ENCODE peak calls at places on chromosomes 5 and 9, in five cellular contexts. P is heart left ventricle, M is erythroblast, N is A549, Q is breast epithelium. E is an unnamed sample.
A peak's percentile ranks its signal among the peaks of the same experiment; 100 is the strongest.

GRCh38 chr5:132761321-132762240 is 14.4 kb downstream of the CCNI2 start:
- DNase-seq in P (no peak), M (no peak), N (no peak), Q (peak; percentile 11), E (no peak)

GRCh38 chr9:33445389-33445881 is 2.0 kb downstream of the AQP3 start:
- DNase-seq in P (no peak), M (peak; percentile 52), N (no peak), Q (peak; percentile 30), E (no peak)

GRCh38 chr9:93960971-93961841 is 6.1 kb upstream of the BARX1 start:
- DNase-seq in P (no peak), M (no peak), N (no peak), Q (no peak), E (no peak)

GRCh38 chr5:133363807-133364587 is 248.3 kb downstream of the FSTL4 start:
- DNase-seq in P (no peak), M (no peak), N (no peak), Q (no peak), E (no peak)

GRCh38 chr9:85298434-85298833 is 443.3 kb downstream of the AGTPBP1 start:
- DNase-seq in P (no peak), M (no peak), N (no peak), Q (no peak), E (no peak)

GRCh38 chr5:138024117-138024516 is 8.8 kb downstream of the FAM13B start:
- DNase-seq in P (no peak), M (no peak), N (no peak), Q (no peak), E (no peak)

GRCh38 chr5:105688227-105688807 is 1982.4 kb downstream of the EFNA5 start:
- DNase-seq in P (no peak), M (no peak), N (no peak), Q (no peak), E (no peak)

GRCh38 chr9:84851935-84852585 is 182.5 kb downstream of the NTRK2 start:
- DNase-seq in P (peak; percentile 59), M (no peak), N (peak; percentile 49), Q (peak; percentile 83), E (peak; percentile 96)

GRCh38 chr5:125409496-125410351 is 663.3 kb upstream of the ZNF608 start:
- DNase-seq in P (no peak), M (no peak), N (no peak), Q (no peak), E (peak; percentile 78)

GRCh38 chr9:100087218-100087617 is 11.6 kb downstream of the ERP44 start:
- DNase-seq in P (no peak), M (peak; percentile 46), N (no peak), Q (no peak), E (peak; percentile 90)

GRCh38 chr5:139422307-139422893 is 16.9 kb downstream of the DNAJC18 start:
- DNase-seq in P (no peak), M (peak; percentile 81), N (peak; percentile 85), Q (no peak), E (peak; percentile 79)

GRCh38 chr5:173472164-173472563 is 143.9 kb upstream of the STC2 start:
- DNase-seq in P (peak; percentile 77), M (no peak), N (peak; percentile 40), Q (peak; percentile 93), E (peak; percentile 29)

GRCh38 chr5:142825378-142826089 is 55.4 kb downstream of the ARHGAP26 start:
- DNase-seq in P (peak; percentile 64), M (no peak), N (peak; percentile 62), Q (peak; percentile 29), E (no peak)

GRCh38 chr5:11851402-11851801 is 52.8 kb downstream of the CTNND2 start:
- DNase-seq in P (no peak), M (no peak), N (no peak), Q (peak; percentile 32), E (no peak)

GRCh38 chr9:121321039-121321503 is 49.0 kb downstream of the STOM start:
- DNase-seq in P (peak; percentile 26), M (no peak), N (no peak), Q (no peak), E (no peak)

GRCh38 chr5:132771559-132771998 is 5.5 kb downstream of the SEPTIN8 start:
- DNase-seq in P (peak; percentile 57), M (no peak), N (no peak), Q (no peak), E (peak; percentile 19)

GRCh38 chr5:159971931-159972461 is 36.9 kb upstream of the TTC1 start:
- DNase-seq in P (no peak), M (no peak), N (no peak), Q (no peak), E (no peak)

GRCh38 chr9:115367321-115367720 is 249.4 kb upstream of the TNC start:
- DNase-seq in P (no peak), M (no peak), N (no peak), Q (no peak), E (no peak)

GRCh38 chr5:151480859-151481258 is 33.5 kb downstream of the SLC36A1 start:
- DNase-seq in P (no peak), M (no peak), N (no peak), Q (no peak), E (no peak)

GRCh38 chr5:110590187-110590586 is 136.3 kb downstream of the TMEM232 start:
- DNase-seq in P (no peak), M (peak; percentile 6), N (no peak), Q (no peak), E (peak; percentile 9)

GRCh38 chr9:87290241-87290700 is 207.4 kb upstream of the DAPK1 start:
- DNase-seq in P (no peak), M (no peak), N (no peak), Q (no peak), E (no peak)

GRCh38 chr5:75054110-75054930 is 2.0 kb upstream of the GCNT4 start:
- DNase-seq in P (peak; percentile 35), M (no peak), N (no peak), Q (peak; percentile 35), E (no peak)

GRCh38 chr9:115109486-115109885 is 8.5 kb downstream of the TNC start:
- DNase-seq in P (no peak), M (no peak), N (no peak), Q (peak; percentile 55), E (no peak)

GRCh38 chr5:172739385-172739784 is 31.6 kb downstream of the DUSP1 start:
- DNase-seq in P (no peak), M (no peak), N (no peak), Q (no peak), E (no peak)

GRCh38 chr9:109906766-109907382 is 126.9 kb downstream of the PALM2AKAP2 start:
- DNase-seq in P (no peak), M (no peak), N (no peak), Q (no peak), E (peak; percentile 76)

GRCh38 chr5:142982821-142983200 is 212.6 kb downstream of the ARHGAP26 start:
- DNase-seq in P (no peak), M (no peak), N (no peak), Q (no peak), E (no peak)

GRCh38 chr5:151022511-151023018 is 2.2 kb downstream of the GPX3 start:
- DNase-seq in P (peak; percentile 88), M (no peak), N (no peak), Q (no peak), E (no peak)

GRCh38 chr5:125890387-125890955 is 532.7 kb upstream of the GRAMD2B start:
- DNase-seq in P (no peak), M (no peak), N (no peak), Q (no peak), E (no peak)

GRCh38 chr9:128972956-128973355 is 25.5 kb downstream of the NUP188 start:
- DNase-seq in P (no peak), M (no peak), N (peak; percentile 32), Q (no peak), E (peak; percentile 20)

GRCh38 chr9:88313364-88314220 is 74.7 kb upstream of the SPIN1 start:
- DNase-seq in P (no peak), M (no peak), N (no peak), Q (no peak), E (no peak)

DNA sequence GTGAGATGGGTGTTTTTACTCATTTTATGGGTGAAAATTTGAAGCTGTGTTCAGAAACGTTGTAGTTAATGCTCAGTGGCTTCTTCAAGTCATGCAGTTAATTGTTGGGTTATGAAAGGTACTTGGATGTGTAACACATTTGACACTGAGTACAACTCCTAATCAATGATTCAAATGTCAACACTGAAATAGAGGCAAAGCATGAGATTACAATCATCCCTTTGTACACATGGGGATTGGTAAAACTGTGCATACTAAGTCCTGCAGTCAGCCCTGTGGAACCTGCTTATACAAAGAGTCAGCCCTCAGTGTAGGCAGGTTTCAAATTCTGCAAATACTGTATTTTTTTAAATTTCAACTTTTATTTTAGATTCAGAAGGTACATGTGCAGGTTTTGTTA is 3.3 kb downstream of the ABLIM3 start:
- DNase-seq in P (no peak), M (no peak), N (no peak), Q (no peak), E (no peak)
- TF ChIP-seq POLR2A in P (no peak), M (no peak), N (no peak), Q (no peak), E (no peak)

GRCh38 chr9:135009711-135010362 is 77.6 kb upstream of the OLFM1 start:
- DNase-seq in P (no peak), M (no peak), N (no peak), Q (no peak), E (no peak)
- TF ChIP-seq POLR2A in P (no peak), M (no peak), N (no peak), Q (no peak), E (no peak)

GRCh38 chr9:97501177-97501971 is at the start of gene TMOD1:
- DNase-seq in P (peak; percentile 79), M (peak; percentile 92), N (peak; percentile 83), Q (no peak), E (peak; percentile 55)

GRCh38 chr9:97502984-97503861 is 1.8 kb downstream of the TMOD1 start:
- DNase-seq in P (no peak), M (peak; percentile 96), N (no peak), Q (no peak), E (no peak)

GRCh38 chr9:97500765-97501176 is 695 bp upstream of the TMOD1 start:
- DNase-seq in P (no peak), M (no peak), N (no peak), Q (no peak), E (no peak)

GRCh38 chr9:97502222-97502983 is 937 bp downstream of the TMOD1 start:
- DNase-seq in P (peak; percentile 53), M (peak; percentile 80), N (no peak), Q (no peak), E (no peak)

DNA sequence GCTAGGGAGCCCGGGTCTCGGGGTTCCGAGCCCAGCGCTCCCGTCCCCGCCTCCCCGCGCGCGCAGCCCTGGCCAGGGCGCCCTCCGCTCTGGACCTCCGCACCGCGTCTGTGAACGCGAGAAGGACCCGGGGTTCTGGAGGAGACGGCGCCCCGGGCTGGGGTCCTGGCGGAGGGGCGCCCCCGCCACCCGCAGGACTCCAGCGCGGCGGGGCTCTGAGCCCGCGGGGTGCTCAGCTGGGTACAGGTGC is 431 bp downstream of the TMOD1 start:
- DNase-seq in P (no peak), M (peak; percentile 74), N (no peak), Q (no peak), E (no peak)
- TF ChIP-seq POLR2A in P (no peak), M (peak; percentile 26), N (no peak), Q (no peak), E (no peak)

GRCh38 chr5:77993141-77993540 is 217.0 kb upstream of the TBCA start:
- DNase-seq in P (no peak), M (no peak), N (no peak), Q (no peak), E (no peak)

GRCh38 chr5:77995793-77996409 is 219.8 kb upstream of the TBCA start:
- DNase-seq in P (no peak), M (no peak), N (no peak), Q (no peak), E (no peak)

GRCh38 chr5:77991084-77991483 is 214.9 kb upstream of the TBCA start:
- DNase-seq in P (no peak), M (no peak), N (no peak), Q (no peak), E (no peak)

GRCh38 chr5:77994943-77995342 is 218.8 kb upstream of the TBCA start:
- DNase-seq in P (no peak), M (no peak), N (no peak), Q (no peak), E (no peak)

GRCh38 chr5:77993799-77994318 is 217.7 kb upstream of the TBCA start:
- DNase-seq in P (no peak), M (no peak), N (no peak), Q (no peak), E (no peak)
- TF ChIP-seq POLR2A in P (no peak), M (no peak), N (no peak), Q (no peak), E (no peak)